ENCODE peak calls at places on chromosomes 11 and 22, in four cellular contexts. X is mammary epithelial cell, I is IMR-90, D is mesenchymal stem cell. Z is an unnamed sample.

GRCh38 chr11:110429614-110430266 is at the start of gene FDX1:
- DNase-seq in I (peak; percentile 74), D (peak; percentile 86), X (peak; percentile 70), Z (peak; percentile 70)

GRCh38 chr11:117934526-117935307 is 5.5 kb upstream of the TMPRSS13 start:
- DNase-seq in D (no peak), I (no peak), X (no peak), Z (no peak)

GRCh38 chr11:48047616-48048015 is 67.3 kb downstream of the PTPRJ start:
- DNase-seq in D (peak; percentile 76), I (peak; percentile 76), X (peak; percentile 41), Z (no peak)

GRCh38 chr22:49966716-49967332 is 6.3 kb downstream of the PIM3 start:
- DNase-seq in I (no peak), X (no peak), D (peak; percentile 85), Z (no peak)

GRCh38 chr11:88315981-88316441 is 21.5 kb downstream of the CTSC start:
- DNase-seq in I (no peak), D (no peak), X (peak; percentile 73), Z (no peak)

GRCh38 chr11:9862981-9863380 is 199.1 kb downstream of the SWAP70 start:
- DNase-seq in I (no peak), X (no peak), D (no peak), Z (no peak)

GRCh38 chr11:130964393-130964792 is 48.1 kb upstream of the SNX19 start:
- DNase-seq in D (no peak), X (peak; percentile 16), I (no peak), Z (no peak)

GRCh38 chr11:90465553-90465952 is 242.7 kb upstream of the CHORDC1 start:
- DNase-seq in D (no peak), I (no peak), X (no peak), Z (no peak)

GRCh38 chr22:37549704-37550059 is 10.6 kb upstream of the CDC42EP1 start:
- DNase-seq in X (no peak), I (peak; percentile 50), D (peak; percentile 60), Z (peak; percentile 60)

GRCh38 chr22:49655168-49655812 is 172.4 kb downstream of the BRD1 start:
- DNase-seq in I (no peak), X (no peak), D (no peak), Z (no peak)

GRCh38 chr11:130414107-130415088 is 14.0 kb downstream of the ADAMTS8 start:
- DNase-seq in X (peak; percentile 20), I (peak; percentile 32), D (no peak), Z (no peak)

GRCh38 chr11:12248330-12248729 is 129.0 kb upstream of the PARVA start:
- DNase-seq in D (peak; percentile 64), I (peak; percentile 57), X (no peak), Z (no peak)

GRCh38 chr11:29024386-29024785 is 916.2 kb downstream of the METTL15 start:
- DNase-seq in X (no peak), I (peak; percentile 46), D (no peak), Z (peak; percentile 46)

GRCh38 chr11:102831709-102832492 is 11.5 kb downstream of the MMP3 start:
- DNase-seq in X (no peak), I (no peak), D (no peak), Z (no peak)

DNA sequence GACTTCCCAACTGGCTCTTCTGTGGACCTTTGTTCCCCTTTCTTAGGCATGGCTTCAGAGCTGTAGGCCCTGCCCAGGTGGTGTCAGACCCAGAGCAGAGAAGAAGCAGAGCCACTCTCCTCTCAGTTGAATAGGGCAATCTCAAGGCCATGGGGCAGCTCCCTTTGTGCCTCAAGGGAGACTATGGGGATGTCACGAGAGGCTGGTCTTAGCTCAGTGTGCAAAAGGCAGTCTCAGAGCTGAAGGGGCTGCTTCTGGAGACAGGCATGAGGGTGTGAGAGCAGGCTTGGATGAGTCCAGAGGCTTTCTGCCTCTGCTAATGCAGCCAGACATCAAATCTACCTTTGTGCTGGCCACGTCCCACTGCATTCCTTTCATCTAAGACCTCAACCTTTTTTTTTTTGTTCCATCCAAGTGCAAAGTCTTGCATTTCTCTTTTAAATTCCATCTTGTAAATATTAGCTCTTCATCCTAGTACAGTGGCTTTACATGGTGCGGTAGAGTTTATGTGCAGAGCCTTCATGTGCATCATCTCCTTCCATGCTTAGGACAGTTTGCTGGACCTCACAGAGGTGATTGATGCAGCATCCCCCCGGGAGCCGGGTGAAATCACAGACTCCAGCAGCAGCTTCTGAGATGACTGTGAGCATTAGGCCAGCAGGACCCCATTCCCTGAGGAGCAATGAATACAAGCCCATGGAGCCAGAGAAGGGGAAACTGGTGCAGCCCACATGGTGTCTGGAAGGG is 34.2 kb upstream of the FCHSD2 start:
- DNase-seq in I (no peak), X (no peak), D (no peak), Z (no peak)
- H3K27ac ChIP-seq in I (no peak overlapping the region), X (no peak overlapping the region), D (no peak overlapping the region), Z (no peak overlapping the region)

GRCh38 chr11:73197348-73197747 is 20.7 kb upstream of the P2RY2 start:
- DNase-seq in X (no peak), D (no peak), I (no peak), Z (no peak)

GRCh38 chr11:73194034-73194507 is 24.0 kb upstream of the P2RY2 start:
- DNase-seq in X (peak; percentile 34), I (no peak), D (no peak), Z (no peak)

GRCh38 chr11:73194593-73194992 is 23.5 kb upstream of the P2RY2 start:
- DNase-seq in I (no peak), X (peak; percentile 87), D (no peak), Z (no peak)

GRCh38 chr11:73196576-73196975 is 21.5 kb upstream of the P2RY2 start:
- DNase-seq in X (no peak), D (no peak), I (no peak), Z (no peak)

DNA sequence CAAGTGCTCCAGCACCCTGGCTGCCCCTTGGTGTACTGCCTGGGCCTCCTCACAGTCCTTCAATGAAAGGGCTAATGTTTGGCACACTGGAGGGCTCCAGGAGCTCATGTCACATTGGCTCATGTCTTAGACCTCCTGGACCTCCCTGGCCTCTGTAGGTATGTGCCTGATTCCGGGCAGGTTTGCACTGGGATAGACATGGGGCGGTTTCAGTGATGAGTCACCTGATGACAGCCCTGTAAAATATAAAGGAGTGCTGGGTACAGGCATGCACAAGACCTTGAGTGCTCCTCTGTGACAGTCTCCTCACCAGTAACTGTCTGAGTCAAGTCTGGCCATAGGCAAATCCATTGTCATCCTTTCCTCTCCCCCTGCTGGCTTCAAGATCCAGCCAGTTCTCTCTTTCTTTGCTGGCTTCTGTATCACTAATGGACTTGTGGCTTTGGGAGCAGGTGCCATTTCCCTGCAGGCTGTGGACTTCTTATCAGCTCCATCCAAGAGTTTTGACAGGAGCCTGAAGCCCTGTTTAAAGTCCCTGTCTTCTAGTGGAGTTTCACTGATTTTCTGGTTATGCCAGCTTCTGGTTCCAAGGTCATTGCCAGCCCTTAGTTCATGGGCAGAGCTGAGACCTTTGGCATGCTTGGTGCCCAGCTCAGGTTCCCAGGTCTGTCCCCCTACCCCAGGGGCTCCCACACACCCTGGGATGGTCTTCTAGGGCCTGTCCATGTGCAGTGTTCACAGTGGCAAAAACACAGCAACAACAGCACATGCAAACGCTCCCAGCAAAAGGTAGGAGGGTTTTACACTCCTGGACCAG is 22.7 kb upstream of the P2RY2 start:
- DNase-seq in D (no peak), X (peak; percentile 98), I (no peak), Z (no peak)
- H3K4me2 ChIP-seq in D (no peak overlapping the region), X (peak overlapping the region; percentile 28), I (no peak overlapping the region), Z (no peak overlapping the region)

GRCh38 chr11:7964261-7964660 is 986 bp downstream of the NLRP10 start:
- DNase-seq in D (no peak), I (peak; percentile 23), X (no peak), Z (no peak)
- H3K27ac ChIP-seq in D (no peak overlapping the region), I (peak overlapping the region; percentile 75), X (peak overlapping the region; percentile 93), Z (peak overlapping the region; percentile 94)

DNA sequence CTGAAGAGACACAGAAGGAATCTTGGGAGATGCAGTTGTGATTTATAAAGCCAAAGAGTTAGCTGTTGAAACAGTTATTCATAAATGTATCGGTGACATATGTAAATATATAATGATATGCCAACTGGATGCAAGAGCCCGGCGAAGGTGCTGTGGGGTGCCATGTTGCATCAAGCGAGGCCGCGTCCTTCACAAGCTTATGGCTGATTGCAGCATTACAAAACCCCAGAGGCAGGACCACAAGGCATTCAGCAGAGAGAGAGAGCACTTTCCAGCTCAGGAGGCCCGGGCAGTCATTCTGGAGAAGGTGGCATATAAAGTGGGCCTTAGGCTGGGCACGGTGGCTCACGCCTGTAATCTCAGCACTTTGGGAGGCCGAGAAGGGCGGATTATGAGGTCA is 65.6 kb downstream of the LARGE1 start:
- DNase-seq in X (no peak), I (no peak), D (no peak), Z (no peak)
- H3K4me2 ChIP-seq in X (peak overlapping the region; percentile 88), I (no peak overlapping the region), D (no peak overlapping the region), Z (no peak overlapping the region)

DNA sequence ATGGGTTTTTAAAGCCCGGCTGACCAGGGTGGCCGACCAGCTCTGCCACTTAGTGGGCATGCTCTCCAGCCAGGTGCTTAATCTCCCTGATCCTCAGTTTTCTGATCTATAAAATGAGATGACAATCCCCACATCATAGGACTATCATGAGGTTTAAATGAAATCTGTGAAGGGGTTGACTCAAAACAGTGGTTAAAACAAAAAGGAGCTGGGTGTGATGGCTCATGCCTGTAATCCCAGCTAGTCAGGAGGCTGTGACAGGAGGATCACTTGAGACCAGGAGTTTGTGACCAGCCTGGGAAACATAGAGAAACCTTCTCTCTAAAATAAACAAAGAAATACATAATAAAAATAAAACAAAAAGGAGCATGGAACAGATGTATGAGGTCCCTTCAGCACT is 3.6 kb upstream of the C11orf86 start:
- DNase-seq in I (no peak), X (peak; percentile 27), D (peak; percentile 45), Z (peak; percentile 23)
- H3K27ac ChIP-seq in I (peak overlapping the region; percentile 97), X (peak overlapping the region; percentile 96), D (peak overlapping the region; percentile 79), Z (peak overlapping the region; percentile 96)

Z was measured in astrocyte.